ENCODE peak calls at places on chromosomes 6 and 20, in five cellular contexts. X, I, D, Z and T are unnamed samples.

GRCh38 chr6:155495011-155495768 is 39.6 kb upstream of the NOX3 start:
- DNase-seq in X (no peak), I (no peak), D (no peak), Z (no peak), T (no peak)

GRCh38 chr20:60242836-60243520 is 284.8 kb downstream of the CDH26 start:
- DNase-seq in X (no peak), I (no peak), D (no peak), Z (no peak), T (no peak)

GRCh38 chr20:12171927-12172581 is 254.4 kb downstream of the BTBD3 start:
- DNase-seq in X (no peak), I (no peak), D (no peak), Z (no peak), T (no peak)

GRCh38 chr6:104843196-104843595 is 16.5 kb downstream of the HACE1 start:
- DNase-seq in X (no peak), I (no peak), D (no peak), Z (no peak), T (no peak)

GRCh38 chr20:47703748-47704147 is 81.5 kb downstream of the SULF2 start:
- DNase-seq in X (no peak), I (no peak), D (no peak), Z (no peak), T (no peak)

GRCh38 chr6:70413829-70414494 is 654 bp downstream of the FAM135A start:
- DNase-seq in X (peak), I (no peak), D (no peak), Z (peak), T (no peak)

GRCh38 chr20:11186301-11187008 is 512.7 kb upstream of the JAG1 start:
- DNase-seq in X (no peak), I (no peak), D (no peak), Z (no peak), T (no peak)

GRCh38 chr6:84278311-84278710 is 50.9 kb upstream of the CEP162 start:
- DNase-seq in X (no peak), I (no peak), D (no peak), Z (no peak), T (no peak)

GRCh38 chr6:38391206-38391908 is 248.4 kb downstream of the BTBD9 start:
- DNase-seq in X (no peak), I (no peak), D (no peak), Z (no peak), T (no peak)

GRCh38 chr6:125804264-125804663 is 13.5 kb downstream of the NCOA7 start:
- DNase-seq in X (no peak), I (no peak), D (no peak), Z (peak), T (no peak)

GRCh38 chr6:140897349-140897748 is 1235.4 kb upstream of the GJE1 start:
- DNase-seq in X (no peak), I (no peak), D (no peak), Z (no peak), T (peak)

GRCh38 chr6:166598441-166599138 is 12.1 kb upstream of the RAMACL start:
- DNase-seq in X (no peak), I (no peak), D (no peak), Z (no peak), T (no peak)